ENCODE peak calls at places on chromosome 10, in five cellular contexts. I is PC-3, L is sigmoid colon, F is heart right ventricle, X is psoas muscle. W is an unnamed sample. For H3K27me3 and H3K36me3, the result is how much of the 10 kb centered on the place peaks cover.

GRCh38 chr10:9922123-9922685 is 1095.5 kb upstream of the CELF2 start:
- DNase-seq in L (no peak), F (no peak), X (no peak), I (no peak), W (no peak)

GRCh38 chr10:642186-642890 is 47.1 kb downstream of the DIP2C start:
- DNase-seq in I (peak), L (peak), X (no peak), F (no peak), W (no peak)

GRCh38 chr10:63767512-63767911 is 246.3 kb downstream of the REEP3 start:
- DNase-seq in F (no peak), L (no peak), I (peak), X (no peak), W (no peak)

GRCh38 chr10:35379226-35380137 is 43.2 kb downstream of the CCNY start:
- DNase-seq in I (peak), F (peak), X (no peak), L (no peak), W (no peak)

GRCh38 chr10:33180390-33180789 is 154.1 kb downstream of the NRP1 start:
- DNase-seq in F (no peak), I (peak), L (no peak), X (no peak), W (no peak)

GRCh38 chr10:48804740-48805182 is 120.1 kb downstream of the WDFY4 start:
- DNase-seq in L (no peak), X (no peak), F (no peak), I (no peak), W (no peak)

GRCh38 chr10:77027141-77027540 is 610.5 kb downstream of the KCNMA1 start:
- DNase-seq in F (no peak), I (no peak), X (no peak), L (no peak), W (no peak)

GRCh38 chr10:80416401-80417098 is 8.2 kb downstream of the PRXL2A start:
- DNase-seq in L (peak), F (peak), X (peak), I (no peak), W (no peak)

GRCh38 chr10:78754269-78755074 is 314.3 kb upstream of the ZMIZ1 start:
- DNase-seq in L (no peak), F (no peak), X (no peak), I (peak), W (no peak)

GRCh38 chr10:133206311-133207040 is 23.5 kb upstream of the UTF1 start:
- DNase-seq in I (no peak), X (no peak), F (no peak), L (no peak), W (no peak)
- H3K27me3 ChIP-seq in I (under half), X (under half), F (under half), L (under half), W (under half)

DNA sequence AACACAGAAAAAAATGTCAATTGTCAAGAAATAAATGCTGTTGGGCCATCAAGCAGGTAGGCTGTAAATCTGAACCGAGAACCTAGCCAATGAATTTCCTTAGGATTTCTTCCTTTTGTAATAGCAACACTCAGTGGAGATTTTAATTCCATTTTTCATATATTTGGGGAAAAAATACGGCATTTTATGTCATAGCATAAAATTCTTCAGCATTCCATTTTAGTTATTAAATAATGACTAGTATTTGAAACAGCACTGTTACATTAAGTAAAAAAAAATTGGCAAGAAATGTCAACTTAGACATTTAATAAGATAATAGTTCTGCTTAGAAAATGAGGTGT is 12.3 kb upstream of the VIM start:
- DNase-seq in I (no peak), X (no peak), F (no peak), L (no peak), W (no peak)
- H3K4me3 ChIP-seq in I (peak), X (no peak), F (no peak), L (no peak), W (peak)

DNA sequence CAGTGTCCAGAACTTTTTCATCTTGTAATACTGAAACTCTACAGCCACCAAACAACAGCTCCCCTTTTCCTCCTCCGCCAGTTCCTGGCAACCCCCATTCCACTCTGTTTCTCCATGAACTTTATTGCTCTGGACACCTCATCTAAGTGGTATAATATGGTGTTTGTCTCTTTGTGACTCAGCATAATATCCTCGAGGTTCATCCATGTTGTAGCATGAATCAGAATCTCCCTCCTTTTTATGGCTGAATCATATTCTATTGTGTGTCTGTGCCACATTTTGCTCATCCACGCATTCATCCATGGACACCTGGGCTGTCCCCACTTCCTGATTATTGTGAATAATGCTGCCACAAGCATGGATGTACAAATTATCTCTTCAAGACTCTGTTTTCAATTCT is 124.4 kb upstream of the FGFR2 start:
- DNase-seq in X (no peak), I (peak), L (no peak), F (no peak), W (no peak)
- H3K36me3 ChIP-seq in X (under half), I (under half), L (under half), F (under half), W (under half)

GRCh38 chr10:52911163-52911562 is 138.6 kb upstream of the MBL2 start:
- DNase-seq in X (no peak), F (no peak), I (no peak), L (no peak), W (no peak)
- H3K27me3 ChIP-seq in X (under half), F (under half), I (under half), L (under half), W (under half)